ENCODE peak calls at places on chromosomes 3 and 15, in four cellular contexts. I, E, K and S are unnamed samples.

GRCh38 chr3:155083313-155083905 is 3.3 kb downstream of the MME start:
- DNase-seq in I (no peak), K (no peak), E (no peak), S (no peak)

GRCh38 chr3:16064660-16065414 is 109.6 kb upstream of the GALNT15 start:
- DNase-seq in E (no peak), I (peak; percentile 60), K (no peak), S (no peak)

GRCh38 chr3:25895443-25895842 is 105.6 kb downstream of the OXSM start:
- DNase-seq in K (no peak), E (no peak), I (no peak), S (no peak)

GRCh38 chr3:79140718-79141117 is 627.1 kb downstream of the ROBO1 start:
- DNase-seq in K (no peak), E (no peak), I (no peak), S (no peak)

GRCh38 chr3:154240235-154240634 is 84.1 kb downstream of the DHX36 start:
- DNase-seq in E (no peak), K (no peak), I (no peak), S (no peak)

GRCh38 chr15:69958494-69959134 is 139.1 kb downstream of the TLE3 start:
- DNase-seq in E (no peak), K (no peak), I (no peak), S (no peak)

GRCh38 chr15:92914768-92915221 is 14.7 kb downstream of the CHD2 start:
- DNase-seq in K (no peak), E (no peak), I (no peak), S (no peak)

GRCh38 chr3:185926445-185926844 is 11.4 kb downstream of the TRA2B start:
- DNase-seq in E (no peak), K (no peak), I (no peak), S (no peak)

GRCh38 chr3:12342151-12342550 is 53.3 kb downstream of the PPARG start:
- DNase-seq in K (no peak), E (no peak), I (no peak), S (no peak)

GRCh38 chr3:111392911-111393351 is 149.1 kb upstream of the CD96 start:
- DNase-seq in K (no peak), E (no peak), I (no peak), S (no peak)

GRCh38 chr3:142623209-142623608 is 27.0 kb downstream of the PLS1 start:
- DNase-seq in K (no peak), E (no peak), I (no peak), S (no peak)

GRCh38 chr3:186220886-186221285 is 112.0 kb upstream of the ETV5 start:
- DNase-seq in E (no peak), I (peak; percentile 41), K (no peak), S (no peak)

GRCh38 chr15:98856540-98856907 is 151.1 kb downstream of the PGPEP1L start:
- DNase-seq in I (no peak), K (no peak), E (no peak), S (no peak)